ENCODE peak calls at places on chromosomes 13 and 19, in nine cellular contexts. B is upper lobe of left lung, V is spleen, O is suprapubic skin, M is stomach, A is gastrocnemius medialis, D is uterus, N is endothelial cell of umbilical vein, T is body of pancreas. G is an unnamed sample.

GRCh38 chr13:77810430-77810829 is 108.2 kb downstream of the EDNRB start:
- DNase-seq in B (no peak), T (no peak), D (no peak), N (peak), M (no peak), A (no peak), V (no peak), O (no peak), G (no peak)

GRCh38 chr19:6253886-6254285 is 25.9 kb downstream of the MLLT1 start:
- DNase-seq in V (peak), O (no peak), M (no peak), B (no peak), T (no peak), D (no peak), A (no peak), N (no peak), G (no peak)

GRCh38 chr19:17805427-17805826 is 10.5 kb downstream of the B3GNT3 start:
- DNase-seq in N (no peak), O (no peak), M (no peak), A (no peak), D (no peak), B (no peak), T (no peak), V (no peak), G (no peak)

GRCh38 chr19:36103040-36103626 is 7.8 kb upstream of the OVOL3 start:
- DNase-seq in T (no peak), A (no peak), M (no peak), O (no peak), B (peak), D (no peak), N (no peak), V (no peak), G (no peak)

GRCh38 chr13:37413161-37413560 is 185.4 kb downstream of the POSTN start:
- DNase-seq in A (no peak), D (no peak), M (no peak), T (no peak), O (no peak), N (peak), V (no peak), B (no peak), G (no peak)

GRCh38 chr19:1402411-1403070 is 1.2 kb upstream of the GAMT start:
- DNase-seq in V (no peak), B (peak), T (no peak), D (no peak), N (no peak), M (no peak), A (no peak), O (no peak), G (no peak)

GRCh38 chr13:77002590-77003190 is 10.8 kb downstream of the CLN5 start:
- DNase-seq in A (no peak), M (no peak), N (peak), T (no peak), D (no peak), B (no peak), O (no peak), V (no peak), G (no peak)

GRCh38 chr19:36489920-36490415 is 607 bp upstream of the ZNF566 start:
- DNase-seq in N (no peak), D (peak), M (peak), T (peak), A (no peak), B (no peak), V (peak), O (peak), G (peak)

GRCh38 chr19:46803555-46803954 is 15.2 kb upstream of the SLC1A5 start:
- DNase-seq in M (no peak), B (no peak), N (no peak), A (no peak), D (no peak), T (no peak), V (no peak), O (no peak), G (no peak)

GRCh38 chr19:38319421-38320258 is at the start of gene KCNK6:
- DNase-seq in M (peak), T (peak), B (peak), A (no peak), O (no peak), D (peak), N (peak), V (peak), G (no peak)

GRCh38 chr19:38323276-38323675 is 3.6 kb downstream of the KCNK6 start:
- DNase-seq in T (no peak), V (no peak), N (no peak), D (no peak), B (no peak), A (no peak), O (no peak), M (no peak), G (no peak)

GRCh38 chr19:38320969-38321339 is 1.3 kb downstream of the KCNK6 start:
- DNase-seq in B (no peak), T (no peak), N (no peak), M (no peak), A (no peak), V (no peak), D (no peak), O (no peak), G (no peak)

GRCh38 chr19:38324431-38324830 is 4.8 kb downstream of the KCNK6 start:
- DNase-seq in O (no peak), D (no peak), B (no peak), A (no peak), M (no peak), T (no peak), V (no peak), N (no peak), G (no peak)

DNA sequence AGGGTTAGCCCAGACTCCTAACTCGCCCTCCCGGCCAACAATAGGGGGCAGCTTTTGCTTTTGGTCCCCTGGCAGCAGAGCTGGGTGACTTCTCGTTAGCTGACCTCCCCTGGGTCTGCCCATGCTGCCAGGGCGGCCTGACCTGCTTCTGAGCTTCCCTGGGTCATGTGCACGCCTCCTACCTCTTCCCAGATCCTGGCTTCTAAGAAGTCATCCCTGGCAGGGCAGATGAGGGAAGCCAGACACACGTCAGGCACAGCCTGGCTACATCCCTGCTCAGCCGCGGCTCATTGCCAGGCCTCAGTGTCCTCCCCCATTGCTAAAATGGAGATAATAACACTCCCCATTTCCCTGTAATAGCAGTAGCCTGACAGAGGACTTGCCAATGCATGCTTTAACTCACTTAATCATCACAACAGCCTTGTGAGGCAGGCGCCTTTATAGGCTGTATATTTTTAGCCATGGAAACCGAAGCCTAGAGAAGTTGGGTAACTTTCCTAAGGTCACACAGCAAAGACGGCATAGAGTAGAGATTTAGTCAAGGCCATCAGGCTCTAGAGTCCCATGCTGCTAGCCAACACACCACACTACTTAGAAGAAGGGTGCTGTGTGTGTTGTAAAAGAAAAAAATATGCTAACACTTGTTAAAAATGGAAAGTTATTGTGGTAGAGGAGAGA is 2.1 kb downstream of the KCNK6 start:
- DNase-seq in T (peak), O (no peak), V (no peak), B (no peak), A (no peak), M (no peak), N (no peak), D (peak), G (no peak)
- H3K4me3 ChIP-seq in T (no peak), O (peak), V (peak), B (no peak), A (no peak), M (no peak), N (no peak), D (peak), G (no peak)

DNA sequence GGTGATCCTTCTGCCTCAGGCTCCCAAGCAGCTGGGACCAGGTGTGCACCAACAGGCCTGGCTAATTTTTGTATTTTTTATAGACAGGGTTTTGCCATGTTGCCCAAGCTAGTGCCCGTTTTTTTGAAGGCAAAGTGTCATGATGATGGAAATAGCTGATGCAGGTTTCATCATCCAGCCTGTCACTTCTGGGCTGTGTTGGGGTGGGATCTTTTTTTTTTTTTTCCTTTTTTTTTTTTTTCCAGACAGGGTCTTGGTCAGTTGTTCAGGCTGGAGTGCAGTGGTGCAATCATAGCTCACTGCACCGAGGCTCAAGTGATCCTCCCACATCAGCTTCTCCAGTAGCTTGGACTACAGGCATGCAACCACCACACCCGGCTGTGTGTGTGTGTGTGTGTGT is 18.7 kb downstream of the NCAN start:
- DNase-seq in D (no peak), B (no peak), V (no peak), N (no peak), T (no peak), O (no peak), M (no peak), A (no peak), G (no peak)
- TF ChIP-seq CTCF in D (no peak), B (no peak), V (no peak), N (no peak), T (no peak), O (no peak), M (no peak), A (no peak), G (no peak)

DNA sequence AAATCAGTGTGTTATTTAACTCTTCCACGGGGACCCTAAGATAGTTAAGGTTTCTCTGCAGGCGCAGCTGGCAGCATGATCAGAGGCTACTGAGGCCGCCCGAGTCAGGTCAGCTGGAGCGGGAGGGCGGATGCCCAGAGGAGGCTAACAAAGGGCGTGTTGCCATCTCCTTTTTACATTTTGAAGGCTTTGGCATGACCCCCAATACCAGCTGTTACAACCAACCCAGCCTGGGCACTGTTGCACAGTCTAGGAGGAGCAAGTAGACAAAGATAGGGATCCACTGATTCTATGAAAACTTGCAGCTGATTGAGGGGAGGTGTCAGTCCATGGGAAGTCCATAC is 15.7 kb downstream of the COL4A2 start:
- DNase-seq in N (no peak), V (no peak), T (no peak), B (no peak), A (no peak), D (no peak), M (no peak), O (peak), G (no peak)
- TF ChIP-seq POLR2A in N (no peak), V (no peak), T (no peak), B (no peak), A (no peak), D (no peak), M (no peak), O (no peak), G (no peak)

GRCh38 chr13:110307697-110308376 is 753 bp downstream of the COL4A2 start:
- DNase-seq in D (no peak), N (peak), O (no peak), M (no peak), A (no peak), B (peak), V (no peak), T (peak), G (no peak)
- H3K4me3 ChIP-seq in D (peak), N (peak), O (peak), M (peak), A (peak), B (peak), V (peak), T (peak), G (peak)

DNA sequence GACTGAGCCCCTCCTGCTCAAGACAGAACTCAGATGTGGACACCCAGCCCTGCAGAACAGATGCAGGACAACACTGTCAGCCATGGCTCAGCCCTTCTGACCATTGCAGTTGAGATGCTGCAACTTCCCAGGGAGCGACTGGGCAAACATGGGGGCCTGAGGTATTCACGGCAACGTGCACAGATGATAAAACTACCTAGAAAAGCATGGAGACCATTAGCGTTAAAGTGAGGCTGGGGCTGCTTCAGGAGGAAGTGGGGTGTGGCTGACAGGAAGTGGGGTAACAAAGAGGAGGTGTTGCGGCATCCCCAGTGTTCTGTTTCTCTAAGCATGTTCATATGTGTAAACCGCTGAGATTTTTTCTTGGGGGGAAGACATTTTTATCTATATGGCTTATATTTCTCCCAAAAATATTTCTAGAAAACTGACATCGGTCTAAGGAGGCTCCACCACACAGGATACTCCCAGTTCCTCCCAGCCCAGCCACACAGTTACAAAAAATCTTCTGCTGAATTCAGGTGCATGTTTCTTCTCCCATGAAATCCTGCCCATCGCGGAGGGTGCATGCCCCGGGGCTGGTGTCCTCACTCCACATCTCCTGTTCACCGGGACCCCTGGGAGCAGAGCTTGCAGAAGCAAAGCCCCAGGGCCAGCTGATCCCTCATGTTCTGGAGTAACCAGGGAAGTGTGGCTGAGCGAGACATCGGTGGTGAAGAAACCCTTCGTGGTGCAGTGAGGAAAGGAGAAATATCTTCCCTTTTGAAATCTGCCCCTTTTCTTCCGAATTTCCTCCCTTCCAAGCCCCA is 1.1 kb upstream of the SIGLEC9 start:
- DNase-seq in V (peak), D (no peak), N (no peak), M (peak), B (no peak), A (peak), O (no peak), T (no peak), G (no peak)
- TF ChIP-seq CTCF in V (no peak), D (no peak), N (no peak), M (no peak), B (no peak), A (no peak), O (no peak), T (no peak), G (no peak)

GRCh38 chr19:48961051-48961649 is 4.0 kb upstream of the FTL start:
- DNase-seq in N (no peak), B (peak), M (no peak), V (peak), T (no peak), A (peak), O (no peak), D (peak), G (no peak)
- TF ChIP-seq POLR2A in N (no peak), B (no peak), M (no peak), V (no peak), T (no peak), A (no peak), O (no peak), D (no peak), G (no peak)

GRCh38 chr13:43407023-43407581 is 379.7 kb downstream of the ENOX1 start:
- DNase-seq in T (no peak), V (no peak), N (no peak), O (no peak), B (no peak), M (no peak), D (no peak), A (peak), G (no peak)

GRCh38 chr13:43414111-43414510 is 372.7 kb downstream of the ENOX1 start:
- DNase-seq in A (no peak), B (no peak), T (no peak), N (no peak), D (no peak), M (no peak), O (no peak), V (no peak), G (no peak)

GRCh38 chr13:43408274-43408673 is 378.5 kb downstream of the ENOX1 start:
- DNase-seq in N (no peak), M (no peak), B (no peak), D (no peak), V (no peak), A (no peak), T (no peak), O (no peak), G (no peak)

GRCh38 chr13:43411211-43411610 is 375.6 kb downstream of the ENOX1 start:
- DNase-seq in O (no peak), A (no peak), B (no peak), M (no peak), V (no peak), N (no peak), T (no peak), D (no peak), G (no peak)

DNA sequence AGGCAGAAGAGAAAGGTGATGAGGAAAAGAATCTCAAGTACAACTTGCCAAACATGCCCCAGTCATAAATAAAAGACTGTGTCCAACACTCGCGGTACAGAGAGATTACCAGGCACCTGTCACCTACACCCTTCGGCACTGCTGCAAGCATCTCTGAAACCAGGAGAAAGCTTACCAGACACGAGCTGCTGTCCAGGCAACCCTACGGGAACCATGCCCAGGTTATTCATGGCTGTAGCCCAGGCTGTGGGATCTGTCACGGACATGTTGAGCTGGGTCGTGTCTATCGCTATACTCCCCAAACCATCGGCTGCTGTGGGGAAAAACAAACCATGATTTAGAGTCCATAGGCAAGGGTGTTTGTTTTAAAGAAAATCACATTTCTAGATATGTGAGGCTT is 375.0 kb downstream of the ENOX1 start:
- DNase-seq in M (no peak), D (peak), T (no peak), B (no peak), N (no peak), A (peak), O (no peak), V (no peak), G (no peak)
- H3K4me3 ChIP-seq in M (no peak), D (no peak), T (no peak), B (no peak), N (no peak), A (no peak), O (no peak), V (no peak), G (no peak)

DNA sequence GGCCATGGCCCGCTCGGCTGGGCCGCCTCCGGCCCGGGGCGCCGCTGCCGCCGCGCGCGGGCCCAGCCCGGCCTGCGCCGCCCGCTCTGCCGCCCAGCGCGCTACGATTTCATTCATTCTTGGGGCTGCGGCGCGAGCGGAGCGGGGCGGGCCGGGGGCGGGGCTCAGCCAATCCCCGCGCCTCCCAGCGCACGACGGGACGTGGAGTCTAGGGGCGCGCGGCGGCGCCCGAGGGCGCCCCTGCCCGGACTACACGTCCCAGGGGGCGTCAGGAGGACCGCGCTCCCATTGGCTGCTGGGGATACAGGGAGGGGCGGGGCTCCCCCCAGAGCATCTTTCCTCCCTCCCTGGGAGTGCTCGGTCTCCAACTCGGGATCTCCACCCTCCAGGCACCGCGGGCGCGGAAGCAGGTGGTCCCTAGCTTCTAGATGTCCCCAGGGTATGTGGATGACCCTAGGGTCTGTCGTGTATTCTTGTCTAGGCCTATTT is 5.6 kb upstream of the DPF1 start:
- DNase-seq in O (no peak), V (peak), T (peak), B (peak), D (no peak), N (peak), A (no peak), M (peak), G (no peak)
- TF ChIP-seq CTCF in O (no peak), V (no peak), T (no peak), B (no peak), D (no peak), N (no peak), A (no peak), M (no peak), G (no peak)